ENCODE peak calls at places on chromosomes 1 and 21, in four cellular contexts. One of them, this sample, is unnamed.

GRCh38 chr1:151062738-151063371 is 2.7 kb downstream of the MLLT11 start:
- DNase-seq in WTC11: no peak
- DNase-seq in K562: peak
- DNase-seq in SK-N-SH: peak
- DNase-seq in this sample: no peak

GRCh38 chr1:1969953-1970716 is 33.5 kb downstream of the CFAP74 start:
- DNase-seq in K562: no peak
- DNase-seq in SK-N-SH: no peak
- DNase-seq in WTC11: no peak
- DNase-seq in this sample: no peak

GRCh38 chr1:15303912-15304311 is 56.9 kb downstream of the FHAD1 start:
- DNase-seq in K562: no peak
- DNase-seq in WTC11: no peak
- DNase-seq in SK-N-SH: no peak
- DNase-seq in this sample: no peak

GRCh38 chr1:187001198-187001904 is 172.6 kb downstream of the PLA2G4A start:
- DNase-seq in K562: no peak
- DNase-seq in SK-N-SH: no peak
- DNase-seq in WTC11: no peak
- DNase-seq in this sample: no peak

GRCh38 chr1:233863901-233864545 is 40.5 kb upstream of the SLC35F3 start:
- DNase-seq in WTC11: no peak
- DNase-seq in K562: no peak
- DNase-seq in SK-N-SH: no peak
- DNase-seq in this sample: no peak

GRCh38 chr1:205630241-205630640 is 1.6 kb downstream of the ELK4 start:
- DNase-seq in WTC11: no peak
- DNase-seq in K562: no peak
- DNase-seq in SK-N-SH: no peak
- DNase-seq in this sample: no peak

GRCh38 chr1:163258181-163258580 is 55.5 kb upstream of the RGS5 start:
- DNase-seq in SK-N-SH: no peak
- DNase-seq in K562: no peak
- DNase-seq in WTC11: no peak
- DNase-seq in this sample: no peak

GRCh38 chr1:31954607-31955283 is 16.6 kb upstream of the PTP4A2 start:
- DNase-seq in WTC11: no peak
- DNase-seq in SK-N-SH: no peak
- DNase-seq in K562: peak
- DNase-seq in this sample: no peak

GRCh38 chr1:38191451-38191850 is 144.9 kb upstream of the POU3F1 start:
- DNase-seq in WTC11: no peak
- DNase-seq in K562: no peak
- DNase-seq in SK-N-SH: no peak
- DNase-seq in this sample: no peak

GRCh38 chr1:81111818-81112217 is 688.9 kb upstream of the ADGRL2 start:
- DNase-seq in WTC11: no peak
- DNase-seq in K562: no peak
- DNase-seq in SK-N-SH: no peak
- DNase-seq in this sample: no peak

GRCh38 chr1:184533915-184534314 is 147.1 kb downstream of the C1orf21 start:
- DNase-seq in K562: no peak
- DNase-seq in WTC11: no peak
- DNase-seq in SK-N-SH: no peak
- DNase-seq in this sample: no peak

GRCh38 chr1:178653091-178653490 is 72.0 kb upstream of the RALGPS2 start:
- DNase-seq in K562: no peak
- DNase-seq in SK-N-SH: no peak
- DNase-seq in WTC11: no peak
- DNase-seq in this sample: no peak

GRCh38 chr21:25449950-25450349 is 157.3 kb downstream of the MRPL39 start:
- DNase-seq in SK-N-SH: no peak
- DNase-seq in K562: no peak
- DNase-seq in WTC11: no peak
- DNase-seq in this sample: no peak

GRCh38 chr1:97942161-97943123 is 21.6 kb upstream of the DPYD start:
- DNase-seq in K562: no peak
- DNase-seq in WTC11: no peak
- DNase-seq in SK-N-SH: no peak
- DNase-seq in this sample: no peak

GRCh38 chr21:32520885-32521735 is 64.2 kb downstream of the TCP10L start:
- DNase-seq in WTC11: no peak
- DNase-seq in K562: no peak
- DNase-seq in SK-N-SH: peak
- DNase-seq in this sample: no peak
- TF ChIP-seq USF1 in WTC11: no peak
- TF ChIP-seq USF1 in K562: no peak
- TF ChIP-seq USF1 in SK-N-SH: no peak
- TF ChIP-seq USF1 in this sample: no peak

GRCh38 chr1:45411510-45411899 is 71.3 kb upstream of the MUTYH start:
- DNase-seq in K562: no peak
- DNase-seq in WTC11: no peak
- DNase-seq in SK-N-SH: no peak
- DNase-seq in this sample: no peak

GRCh38 chr1:45410850-45411509 is 70.7 kb upstream of the MUTYH start:
- DNase-seq in K562: no peak
- DNase-seq in SK-N-SH: no peak
- DNase-seq in WTC11: no peak
- DNase-seq in this sample: no peak

GRCh38 chr1:45409243-45409642 is 69.0 kb upstream of the MUTYH start:
- DNase-seq in WTC11: no peak
- DNase-seq in K562: no peak
- DNase-seq in SK-N-SH: no peak
- DNase-seq in this sample: no peak

GRCh38 chr1:45414746-45415145 is 74.5 kb upstream of the MUTYH start:
- DNase-seq in K562: no peak
- DNase-seq in WTC11: no peak
- DNase-seq in SK-N-SH: no peak
- DNase-seq in this sample: no peak

GRCh38 chr1:45412899-45413298 is 72.7 kb upstream of the MUTYH start:
- DNase-seq in SK-N-SH: no peak
- DNase-seq in WTC11: no peak
- DNase-seq in K562: no peak
- DNase-seq in this sample: no peak
- TF ChIP-seq USF1 in SK-N-SH: no peak
- TF ChIP-seq USF1 in WTC11: no peak
- TF ChIP-seq USF1 in K562: no peak
- TF ChIP-seq USF1 in this sample: no peak

GRCh38 chr1:169109561-169110134 is 3.2 kb downstream of the ATP1B1 start:
- DNase-seq in SK-N-SH: peak
- DNase-seq in K562: no peak
- DNase-seq in WTC11: no peak
- DNase-seq in this sample: no peak
- TF ChIP-seq USF1 in SK-N-SH: no peak
- TF ChIP-seq USF1 in K562: no peak
- TF ChIP-seq USF1 in WTC11: no peak
- TF ChIP-seq USF1 in this sample: no peak

DNA sequence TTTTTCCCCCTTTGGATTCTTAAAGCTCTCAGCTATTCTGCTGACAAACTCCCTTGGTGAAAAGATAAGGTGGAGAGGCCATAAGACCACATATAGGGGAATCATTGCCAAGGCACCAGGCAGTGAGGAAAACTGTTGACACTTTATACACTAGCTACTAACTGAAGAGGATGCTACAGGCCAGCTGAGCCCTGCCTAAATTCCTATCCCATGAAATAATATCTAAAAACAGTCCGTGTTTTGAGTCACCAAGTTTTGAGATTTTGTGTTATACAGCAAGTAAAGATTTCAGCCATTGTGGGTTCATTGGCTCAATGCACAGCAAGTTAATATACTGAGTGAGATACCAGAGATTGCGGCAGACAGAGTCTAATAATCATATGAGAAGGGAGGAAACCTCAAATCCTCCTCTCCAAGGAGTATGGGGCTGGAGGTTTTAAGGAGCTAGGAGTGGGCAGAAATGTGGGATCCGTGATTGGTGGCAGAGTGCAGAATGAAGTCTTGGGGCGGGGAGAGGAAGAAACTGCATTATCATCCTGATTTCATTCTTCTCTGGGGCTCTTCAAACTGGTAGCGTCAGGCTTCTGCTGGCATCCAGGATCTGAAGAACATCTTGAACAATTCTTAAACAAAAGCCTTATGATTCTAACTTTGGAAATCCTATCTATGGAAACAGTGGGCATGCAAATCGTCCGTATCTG is 9.2 kb downstream of the CLDN8 start:
- DNase-seq in WTC11: no peak
- DNase-seq in SK-N-SH: no peak
- DNase-seq in K562: no peak
- DNase-seq in this sample: no peak
- TF ChIP-seq USF1 in WTC11: no peak
- TF ChIP-seq USF1 in SK-N-SH: no peak
- TF ChIP-seq USF1 in K562: no peak
- TF ChIP-seq USF1 in this sample: no peak

GRCh38 chr1:46512135-46512791 is 22.6 kb downstream of the DMBX1 start:
- DNase-seq in K562: no peak
- DNase-seq in SK-N-SH: no peak
- DNase-seq in WTC11: no peak
- DNase-seq in this sample: no peak
- TF ChIP-seq USF1 in K562: no peak
- TF ChIP-seq USF1 in SK-N-SH: no peak
- TF ChIP-seq USF1 in WTC11: no peak
- TF ChIP-seq USF1 in this sample: no peak

DNA sequence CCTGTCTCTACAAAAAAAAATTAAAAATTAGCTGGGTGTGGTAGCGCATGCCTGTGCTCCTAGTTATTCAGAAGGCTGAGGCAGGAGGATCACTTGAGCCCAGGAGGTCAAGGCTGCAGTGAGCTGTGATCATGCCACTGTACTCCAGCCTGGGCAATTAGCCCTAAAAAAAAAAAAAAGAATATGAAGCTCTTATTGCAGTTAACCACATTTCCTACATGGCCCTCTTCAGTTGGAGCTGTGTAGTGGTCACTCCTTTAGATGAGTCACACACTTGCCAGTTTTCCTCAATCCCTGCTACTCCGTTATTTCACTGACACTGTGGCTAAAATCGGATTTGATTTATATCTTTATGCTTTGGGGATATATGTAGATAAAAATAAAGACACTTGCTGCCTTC is 11.8 kb downstream of the NFYC start:
- DNase-seq in WTC11: no peak
- DNase-seq in SK-N-SH: no peak
- DNase-seq in K562: peak
- DNase-seq in this sample: no peak
- TF ChIP-seq USF1 in WTC11: no peak
- TF ChIP-seq USF1 in SK-N-SH: peak
- TF ChIP-seq USF1 in K562: no peak
- TF ChIP-seq USF1 in this sample: no peak

DNA sequence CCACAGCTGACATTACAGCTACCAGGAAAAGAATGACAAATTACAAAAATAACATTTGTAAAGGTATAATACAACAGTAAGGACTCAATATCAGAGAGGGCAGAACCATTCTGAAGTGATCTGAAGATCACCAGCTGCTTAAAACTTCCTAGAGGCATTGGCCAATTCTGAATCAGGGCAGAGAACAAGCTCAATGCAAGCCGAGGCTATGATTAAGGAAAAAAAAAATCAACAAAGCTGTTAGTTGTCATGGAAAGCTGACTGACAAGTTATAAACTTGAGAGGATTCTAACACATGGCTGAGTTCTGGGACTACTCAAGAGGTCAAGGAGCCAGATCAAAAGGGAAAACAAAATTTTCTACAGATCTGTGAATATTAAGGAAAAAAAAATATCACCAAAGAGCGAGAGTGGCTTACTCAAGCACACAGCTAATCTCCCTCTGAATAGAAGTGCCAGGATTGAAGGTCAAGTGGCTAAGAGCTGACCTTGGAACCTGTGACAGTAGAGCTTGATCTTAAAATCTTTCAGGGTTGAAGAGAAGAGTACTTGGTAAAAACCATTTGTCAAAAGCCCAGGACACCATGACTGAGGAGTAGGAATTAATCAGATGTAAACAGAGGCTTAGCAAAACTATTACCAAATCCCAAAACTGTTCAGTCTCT is 383.4 kb downstream of the USP25 start:
- DNase-seq in WTC11: no peak
- DNase-seq in K562: no peak
- DNase-seq in SK-N-SH: no peak
- DNase-seq in this sample: no peak
- TF ChIP-seq USF1 in WTC11: no peak
- TF ChIP-seq USF1 in K562: no peak
- TF ChIP-seq USF1 in SK-N-SH: no peak
- TF ChIP-seq USF1 in this sample: no peak